ENCODE peak calls at places on chromosomes 13 and 19, in seven cellular contexts. V is HFF-Myc, W is IMR-90, O is endothelial cell of umbilical vein, B is mucosa of descending colon, R is fibroblast of pulmonary artery, C is A673. N is an unnamed sample.

GRCh38 chr19:40398417-40399056 is 8.6 kb upstream of the HIPK4 start:
- DNase-seq in V (no peak), W (no peak), O (peak), B (peak), R (no peak), C (no peak), N (peak)

GRCh38 chr13:52848455-52849190 is at the start of gene PCDH8:
- DNase-seq in V (no peak), W (no peak), O (no peak), B (no peak), R (no peak), C (peak), N (peak)

GRCh38 chr13:35388456-35388855 is 88.0 kb downstream of the MAB21L1 start:
- DNase-seq in V (no peak), W (no peak), O (no peak), B (no peak), R (peak), C (no peak), N (no peak)

GRCh38 chr13:34412295-34412694 is 529.8 kb upstream of the NBEA start:
- DNase-seq in V (no peak), W (no peak), O (no peak), B (no peak), R (no peak), C (no peak), N (no peak)

GRCh38 chr19:17337675-17338439 is 504 bp downstream of the GTPBP3 start:
- DNase-seq in V (no peak), W (no peak), O (no peak), B (peak), R (no peak), C (peak), N (no peak)

GRCh38 chr19:1236566-1236965 is 1.2 kb downstream of the CBARP start:
- DNase-seq in V (no peak), W (no peak), O (no peak), B (no peak), R (no peak), C (no peak), N (no peak)

GRCh38 chr19:46328079-46328478 is 18.8 kb upstream of the PPP5C start:
- DNase-seq in V (no peak), W (no peak), O (no peak), B (no peak), R (no peak), C (no peak), N (no peak)

GRCh38 chr19:1470864-1471513 is 8.0 kb downstream of the C19orf25 start:
- DNase-seq in V (no peak), W (no peak), O (no peak), B (no peak), R (no peak), C (peak), N (no peak)

GRCh38 chr19:18023596-18024212 is 15.7 kb downstream of the ARRDC2 start:
- DNase-seq in V (no peak), W (no peak), O (peak), B (peak), R (peak), C (peak), N (peak)

GRCh38 chr19:45296365-45296764 is 26.3 kb downstream of the CKM start:
- DNase-seq in V (no peak), W (no peak), O (no peak), B (no peak), R (no peak), C (no peak), N (no peak)

GRCh38 chr13:59931621-59932020 is 232.1 kb downstream of the DIAPH3 start:
- DNase-seq in V (no peak), W (peak), O (no peak), B (no peak), R (no peak), C (no peak), N (no peak)

GRCh38 chr19:18989316-18989715 is 44.0 kb downstream of the SUGP2 start:
- DNase-seq in V (peak), W (no peak), O (no peak), B (no peak), R (no peak), C (no peak), N (no peak)

GRCh38 chr13:36130542-36131214 is 504 bp downstream of the DCLK1 start:
- DNase-seq in V (no peak), W (no peak), O (no peak), B (no peak), R (no peak), C (peak), N (no peak)

GRCh38 chr13:91817250-91817649 is 418.8 kb downstream of the GPC5 start:
- DNase-seq in V (no peak), W (peak), O (peak), B (no peak), R (peak), C (peak), N (no peak)

GRCh38 chr13:58620171-58620570 is 988.6 kb downstream of the PCDH17 start:
- DNase-seq in V (no peak), W (no peak), O (no peak), B (no peak), R (no peak), C (peak), N (no peak)

GRCh38 chr13:39052944-39053343 is 14.7 kb downstream of the NHLRC3 start:
- DNase-seq in V (no peak), W (no peak), O (no peak), B (no peak), R (no peak), C (no peak), N (no peak)

DNA sequence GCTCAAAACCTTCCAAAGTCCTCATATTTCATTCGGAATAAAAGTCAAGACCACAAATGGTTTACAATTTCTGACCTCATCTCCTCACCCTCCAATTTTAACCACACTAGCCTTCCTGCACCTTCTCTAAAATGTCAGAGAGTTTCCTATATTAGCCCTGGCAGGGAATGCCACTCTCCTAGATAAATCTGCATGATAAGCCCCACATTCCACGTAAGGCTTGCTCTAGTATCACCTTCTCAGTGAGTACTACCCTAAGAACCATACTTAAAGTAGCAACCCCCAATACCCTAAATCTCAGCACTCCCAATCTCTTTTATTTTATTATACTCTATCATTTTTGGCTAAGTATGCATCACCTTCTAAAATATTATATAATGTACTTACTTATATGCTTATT is 100.5 kb upstream of the SLITRK5 start:
- DNase-seq in V (no peak), W (no peak), O (no peak), B (no peak), R (no peak), C (no peak), N (no peak)
- H3K4me3 ChIP-seq in V (no peak), W (no peak), O (no peak), B (no peak), R (no peak), C (no peak), N (no peak)

DNA sequence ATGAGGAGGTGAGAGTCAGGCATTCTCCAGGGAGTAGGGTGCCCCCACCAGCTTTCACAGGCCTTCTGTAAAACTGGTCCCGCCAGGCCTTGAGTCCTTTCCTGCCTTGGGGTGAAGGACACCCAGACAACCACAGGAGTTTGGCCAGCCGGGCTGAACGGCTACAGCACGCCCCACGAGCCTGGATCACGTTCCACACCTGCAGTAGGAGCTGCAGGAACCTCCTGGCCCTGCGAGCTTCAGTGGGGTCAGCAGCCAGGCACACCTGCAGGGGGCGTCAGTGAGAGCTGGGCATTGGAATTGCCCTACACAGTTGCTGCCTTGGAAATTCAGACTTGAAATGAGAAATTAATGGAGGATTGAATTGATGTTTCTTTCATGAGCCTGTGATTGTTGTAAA is 45.7 kb downstream of the COL4A2 start:
- DNase-seq in V (no peak), W (no peak), O (no peak), B (peak), R (no peak), C (no peak), N (no peak)
- TF ChIP-seq CTCF in V (peak), W (peak), O (peak), B (no peak), R (peak), C (peak), N (no peak)

DNA sequence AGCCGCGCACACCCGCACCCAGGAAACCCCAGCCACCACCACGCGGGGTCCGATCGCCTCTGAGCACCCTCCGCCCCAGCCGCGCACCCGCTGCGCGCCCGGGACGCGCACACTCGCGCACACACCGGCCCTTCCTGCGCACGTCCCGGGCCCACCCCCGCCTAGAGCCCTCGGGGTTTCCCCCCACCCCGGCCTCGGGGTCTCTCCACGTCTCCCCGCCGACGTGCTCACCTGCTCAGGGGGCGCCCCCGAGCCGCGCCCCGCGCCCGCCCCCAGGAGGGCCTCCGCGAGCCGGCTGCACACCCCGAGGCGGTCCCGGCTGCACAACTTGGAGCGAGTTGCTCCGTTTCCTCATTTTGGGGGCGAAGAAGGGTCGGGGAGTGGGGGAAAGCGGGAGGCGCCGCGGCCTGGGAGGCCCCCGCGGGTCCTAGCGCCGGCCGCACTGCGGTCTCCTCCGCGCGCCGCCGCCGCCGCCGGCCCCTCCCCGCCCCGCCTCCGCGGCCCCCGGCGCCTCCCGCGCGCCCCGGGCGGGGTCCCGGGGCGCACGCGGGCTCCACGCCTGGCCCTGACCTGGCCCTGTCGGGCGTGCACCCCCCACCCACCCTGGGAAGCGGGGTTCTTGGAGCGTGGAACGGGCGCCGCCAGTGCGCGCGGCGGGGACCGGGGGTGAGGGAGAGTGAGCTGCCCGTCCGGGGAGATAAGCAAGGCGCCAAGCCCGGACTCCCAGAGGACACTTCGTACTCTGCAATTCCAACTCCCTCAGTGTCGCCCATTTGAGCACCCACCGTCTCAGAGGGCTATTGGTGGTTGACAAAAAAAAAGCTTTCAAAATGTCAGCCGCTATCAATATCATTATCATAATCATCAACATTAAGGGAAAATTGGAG is at the start of gene MATK:
- DNase-seq in V (no peak), W (no peak), O (no peak), B (no peak), R (no peak), C (no peak), N (no peak)
- H3K4me3 ChIP-seq in V (peak), W (no peak), O (no peak), B (peak), R (no peak), C (peak), N (peak)

GRCh38 chr13:71659427-71659826 is 207.6 kb downstream of the DACH1 start:
- DNase-seq in V (no peak), W (no peak), O (no peak), B (no peak), R (no peak), C (peak), N (no peak)

GRCh38 chr13:71661921-71662320 is 205.1 kb downstream of the DACH1 start:
- DNase-seq in V (peak), W (peak), O (peak), B (no peak), R (peak), C (no peak), N (no peak)

GRCh38 chr13:71663431-71663830 is 203.6 kb downstream of the DACH1 start:
- DNase-seq in V (no peak), W (no peak), O (no peak), B (no peak), R (peak), C (no peak), N (no peak)
- TF ChIP-seq CTCF in V (no peak), W (no peak), O (no peak), B (no peak), R (no peak), C (no peak), N (no peak)

GRCh38 chr13:49499889-49500660 is 4.3 kb downstream of the PHF11 start:
- DNase-seq in V (no peak), W (peak), O (no peak), B (no peak), R (peak), C (no peak), N (no peak)

GRCh38 chr13:49494645-49495044 is 1.1 kb upstream of the PHF11 start:
- DNase-seq in V (no peak), W (no peak), O (no peak), B (no peak), R (no peak), C (no peak), N (no peak)

GRCh38 chr13:49498211-49498610 is 2.5 kb downstream of the PHF11 start:
- DNase-seq in V (no peak), W (no peak), O (no peak), B (no peak), R (no peak), C (no peak), N (no peak)

GRCh38 chr13:49495783-49496762 is at the start of gene PHF11:
- DNase-seq in V (peak), W (peak), O (peak), B (peak), R (peak), C (peak), N (peak)

GRCh38 chr13:49497272-49497671 is 1.5 kb downstream of the PHF11 start:
- DNase-seq in V (no peak), W (no peak), O (no peak), B (no peak), R (no peak), C (no peak), N (no peak)
- H3K4me3 ChIP-seq in V (no peak), W (no peak), O (no peak), B (no peak), R (no peak), C (no peak), N (no peak)

DNA sequence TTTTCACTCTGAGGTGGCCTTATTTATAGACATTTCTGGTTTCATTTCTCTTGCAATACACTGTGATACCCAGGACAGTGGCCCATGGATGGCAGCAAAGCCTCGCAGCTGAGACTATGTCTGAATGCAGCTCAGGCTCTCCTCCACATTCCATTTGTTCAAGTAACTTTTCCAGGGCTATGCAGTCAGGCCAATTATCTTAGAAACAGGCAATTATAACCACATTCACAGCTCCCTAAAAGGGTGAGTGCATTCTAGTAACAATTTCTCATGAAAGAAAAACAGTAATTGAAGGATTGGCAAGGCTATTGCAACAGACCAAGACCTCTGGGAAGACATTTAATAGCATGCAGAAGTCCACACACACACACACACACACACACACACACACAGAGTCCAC is 264.0 kb downstream of the TBC1D4 start:
- DNase-seq in V (no peak), W (peak), O (no peak), B (no peak), R (peak), C (peak), N (no peak)
- TF ChIP-seq CTCF in V (no peak), W (no peak), O (no peak), B (no peak), R (no peak), C (peak), N (no peak)

GRCh38 chr19:8001651-8001994 is 3.8 kb downstream of the ELAVL1 start:
- DNase-seq in V (no peak), W (no peak), O (no peak), B (no peak), R (peak), C (no peak), N (no peak)
- H3K4me3 ChIP-seq in V (peak), W (no peak), O (no peak), B (no peak), R (peak), C (no peak), N (no peak)

GRCh38 chr13:97278395-97279078 is 56.4 kb downstream of the MBNL2 start:
- DNase-seq in V (no peak), W (no peak), O (no peak), B (no peak), R (no peak), C (no peak), N (no peak)

GRCh38 chr13:97280478-97280877 is 58.3 kb downstream of the MBNL2 start:
- DNase-seq in V (no peak), W (no peak), O (no peak), B (no peak), R (no peak), C (no peak), N (no peak)

GRCh38 chr13:97281028-97281427 is 58.9 kb downstream of the MBNL2 start:
- DNase-seq in V (no peak), W (no peak), O (no peak), B (no peak), R (no peak), C (no peak), N (no peak)

GRCh38 chr13:97279079-97279411 is 56.9 kb downstream of the MBNL2 start:
- DNase-seq in V (no peak), W (no peak), O (no peak), B (no peak), R (no peak), C (no peak), N (no peak)

GRCh38 chr13:97279913-97280312 is 57.8 kb downstream of the MBNL2 start:
- DNase-seq in V (no peak), W (peak), O (peak), B (no peak), R (peak), C (peak), N (no peak)
- TF ChIP-seq CTCF in V (no peak), W (no peak), O (no peak), B (no peak), R (no peak), C (no peak), N (no peak)

DNA sequence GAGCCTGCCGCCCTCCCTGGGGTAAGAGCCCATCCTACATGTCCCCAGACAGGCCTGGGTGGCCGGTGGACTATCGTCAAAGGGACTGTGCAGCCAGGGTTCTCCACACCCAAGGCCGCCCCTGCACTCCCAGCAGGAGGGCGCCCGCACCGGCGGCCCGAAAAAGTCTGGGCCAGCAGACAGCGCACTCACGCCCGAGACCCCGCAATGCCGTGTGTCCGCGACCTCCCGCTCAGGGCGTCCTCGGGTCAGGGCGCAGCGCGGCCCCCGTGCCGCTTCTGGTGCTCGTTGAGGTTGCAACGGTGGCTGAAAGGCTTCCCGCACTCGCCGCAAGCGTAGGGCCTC is 2.6 kb upstream of the A1BG start:
- DNase-seq in V (no peak), W (no peak), O (no peak), B (no peak), R (no peak), C (no peak), N (no peak)
- H3K4me3 ChIP-seq in V (peak), W (peak), O (no peak), B (no peak), R (peak), C (no peak), N (peak)

DNA sequence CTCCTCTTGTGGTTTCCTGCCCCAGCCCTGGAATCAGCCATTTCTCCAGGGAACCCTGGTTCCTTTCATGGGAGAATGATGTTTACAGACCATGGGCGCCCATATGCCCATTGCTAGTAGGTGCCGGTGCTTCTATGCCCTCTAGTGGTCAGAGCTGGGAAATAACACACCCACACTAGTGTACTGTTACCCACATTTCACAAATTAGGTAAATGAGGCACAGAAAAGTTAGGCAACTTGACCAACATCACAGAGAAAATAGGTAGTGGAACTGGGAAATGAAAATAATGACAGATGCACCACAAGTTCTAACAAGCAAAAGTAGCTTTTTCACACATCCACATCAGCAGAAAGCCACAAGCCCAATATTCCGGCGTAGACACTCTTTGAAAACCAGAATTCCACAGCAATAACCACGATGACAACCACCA is 1.3 kb upstream of the CEACAM3 start:
- DNase-seq in V (no peak), W (peak), O (peak), B (no peak), R (peak), C (peak), N (peak)
- TF ChIP-seq CTCF in V (peak), W (peak), O (peak), B (peak), R (peak), C (peak), N (peak)

N was measured in Peyer's patch.